ENCODE peak calls at places on chromosome 11, in five cellular contexts. One of them, this sample, is unnamed.

GRCh38 chr11:3666023-3666530 is 5.1 kb downstream of the CHRNA10 start:
- DNase-seq in HEK293T: no peak
- DNase-seq in naive thymus-derived CD8-positive, alpha-beta T cell: no peak
- DNase-seq in astrocyte of the cerebellum: no peak
- DNase-seq in NCI-H460: no peak
- DNase-seq in this sample: no peak

GRCh38 chr11:115287266-115287665 is 216.9 kb downstream of the CADM1 start:
- DNase-seq in HEK293T: no peak
- DNase-seq in naive thymus-derived CD8-positive, alpha-beta T cell: no peak
- DNase-seq in astrocyte of the cerebellum: no peak
- DNase-seq in NCI-H460: no peak
- DNase-seq in this sample: no peak

GRCh38 chr11:44464741-44465140 is 100.7 kb upstream of the CD82 start:
- DNase-seq in HEK293T: no peak
- DNase-seq in naive thymus-derived CD8-positive, alpha-beta T cell: no peak
- DNase-seq in astrocyte of the cerebellum: no peak
- DNase-seq in NCI-H460: no peak
- DNase-seq in this sample: no peak

GRCh38 chr11:83044958-83045712 is 26.6 kb downstream of the RAB30 start:
- DNase-seq in HEK293T: no peak
- DNase-seq in naive thymus-derived CD8-positive, alpha-beta T cell: no peak
- DNase-seq in astrocyte of the cerebellum: no peak
- DNase-seq in NCI-H460: peak; percentile 37
- DNase-seq in this sample: peak; percentile 82

GRCh38 chr11:93783362-93783761 is 720 bp upstream of the MED17 start:
- DNase-seq in HEK293T: no peak
- DNase-seq in naive thymus-derived CD8-positive, alpha-beta T cell: no peak
- DNase-seq in astrocyte of the cerebellum: no peak
- DNase-seq in NCI-H460: no peak
- DNase-seq in this sample: no peak

GRCh38 chr11:114197799-114198500 is 98.2 kb upstream of the NNMT start:
- DNase-seq in HEK293T: no peak
- DNase-seq in naive thymus-derived CD8-positive, alpha-beta T cell: no peak
- DNase-seq in astrocyte of the cerebellum: peak; percentile 98
- DNase-seq in NCI-H460: no peak
- DNase-seq in this sample: no peak

GRCh38 chr11:96426356-96427103 is 36.7 kb downstream of the JRKL start:
- DNase-seq in HEK293T: peak; percentile 47
- DNase-seq in naive thymus-derived CD8-positive, alpha-beta T cell: no peak
- DNase-seq in astrocyte of the cerebellum: peak; percentile 32
- DNase-seq in NCI-H460: peak; percentile 21
- DNase-seq in this sample: peak; percentile 30

GRCh38 chr11:93370260-93370659 is 39.7 kb downstream of the DEUP1 start:
- DNase-seq in HEK293T: no peak
- DNase-seq in naive thymus-derived CD8-positive, alpha-beta T cell: no peak
- DNase-seq in astrocyte of the cerebellum: no peak
- DNase-seq in NCI-H460: no peak
- DNase-seq in this sample: no peak

GRCh38 chr11:58898106-58898505 is 41.2 kb upstream of the GLYATL1 start:
- DNase-seq in HEK293T: no peak
- DNase-seq in naive thymus-derived CD8-positive, alpha-beta T cell: no peak
- DNase-seq in astrocyte of the cerebellum: no peak
- DNase-seq in NCI-H460: no peak
- DNase-seq in this sample: no peak

GRCh38 chr11:128629516-128630106 is 42.3 kb upstream of the ETS1 start:
- DNase-seq in HEK293T: no peak
- DNase-seq in naive thymus-derived CD8-positive, alpha-beta T cell: no peak
- DNase-seq in astrocyte of the cerebellum: no peak
- DNase-seq in NCI-H460: no peak
- DNase-seq in this sample: no peak

GRCh38 chr11:64566042-64566914 is 24.7 kb upstream of the SLC22A12 start:
- DNase-seq in HEK293T: peak; percentile 83
- DNase-seq in naive thymus-derived CD8-positive, alpha-beta T cell: no peak
- DNase-seq in astrocyte of the cerebellum: peak; percentile 51
- DNase-seq in NCI-H460: peak; percentile 86
- DNase-seq in this sample: no peak

This sample was measured in Panc1.